ENCODE peak calls at places on chromosome 2, in six cellular contexts. One of them, this sample, is unnamed.

GRCh38 chr2:24945907-24946306 is 25.8 kb downstream of the DNAJC27 start:
- DNase-seq in Daoy: no peak
- DNase-seq in fibroblast of lung: peak
- DNase-seq in T47D: no peak
- DNase-seq in DMS153: no peak
- DNase-seq in fibroblast of the aortic adventitia: no peak
- DNase-seq in this sample: no peak

GRCh38 chr2:41774011-41774605 is 273.7 kb upstream of the PKDCC start:
- DNase-seq in DMS153: no peak
- DNase-seq in fibroblast of the aortic adventitia: no peak
- DNase-seq in fibroblast of lung: no peak
- DNase-seq in T47D: no peak
- DNase-seq in Daoy: no peak
- DNase-seq in this sample: no peak

GRCh38 chr2:191961556-191961955 is 114.7 kb upstream of the CAVIN2 start:
- DNase-seq in T47D: no peak
- DNase-seq in fibroblast of the aortic adventitia: peak
- DNase-seq in fibroblast of lung: no peak
- DNase-seq in Daoy: no peak
- DNase-seq in DMS153: no peak
- DNase-seq in this sample: no peak

GRCh38 chr2:44450806-44451205 is 89.1 kb downstream of the CAMKMT start:
- DNase-seq in DMS153: no peak
- DNase-seq in fibroblast of the aortic adventitia: peak
- DNase-seq in T47D: no peak
- DNase-seq in fibroblast of lung: peak
- DNase-seq in Daoy: no peak
- DNase-seq in this sample: no peak

GRCh38 chr2:208222351-208222750 is 32.5 kb downstream of the IDH1 start:
- DNase-seq in T47D: no peak
- DNase-seq in DMS153: no peak
- DNase-seq in fibroblast of lung: no peak
- DNase-seq in fibroblast of the aortic adventitia: no peak
- DNase-seq in Daoy: peak
- DNase-seq in this sample: peak

GRCh38 chr2:74010087-74010541 is 25.4 kb downstream of the TET3 start:
- DNase-seq in T47D: peak
- DNase-seq in fibroblast of lung: no peak
- DNase-seq in Daoy: peak
- DNase-seq in fibroblast of the aortic adventitia: no peak
- DNase-seq in DMS153: peak
- DNase-seq in this sample: no peak

GRCh38 chr2:236766850-236767249 is 197.2 kb downstream of the ACKR3 start:
- DNase-seq in T47D: no peak
- DNase-seq in fibroblast of the aortic adventitia: no peak
- DNase-seq in DMS153: no peak
- DNase-seq in fibroblast of lung: no peak
- DNase-seq in Daoy: no peak
- DNase-seq in this sample: no peak

GRCh38 chr2:240371461-240372000 is 63.9 kb upstream of the GPC1 start:
- DNase-seq in T47D: no peak
- DNase-seq in fibroblast of lung: no peak
- DNase-seq in Daoy: no peak
- DNase-seq in fibroblast of the aortic adventitia: no peak
- DNase-seq in DMS153: no peak
- DNase-seq in this sample: no peak

GRCh38 chr2:21939961-21940360 is 816.2 kb downstream of the TDRD15 start:
- DNase-seq in fibroblast of the aortic adventitia: peak
- DNase-seq in Daoy: no peak
- DNase-seq in T47D: no peak
- DNase-seq in DMS153: no peak
- DNase-seq in fibroblast of lung: peak
- DNase-seq in this sample: no peak

GRCh38 chr2:96769816-96770215 is 9.1 kb downstream of the CNNM4 start:
- DNase-seq in DMS153: no peak
- DNase-seq in fibroblast of lung: no peak
- DNase-seq in T47D: no peak
- DNase-seq in Daoy: no peak
- DNase-seq in fibroblast of the aortic adventitia: no peak
- DNase-seq in this sample: no peak

GRCh38 chr2:24707141-24707540 is 86.0 kb downstream of the PTRHD1 start:
- DNase-seq in T47D: no peak
- DNase-seq in fibroblast of lung: no peak
- DNase-seq in DMS153: no peak
- DNase-seq in Daoy: no peak
- DNase-seq in fibroblast of the aortic adventitia: no peak
- DNase-seq in this sample: no peak

This sample was measured in MG63.